ENCODE peak calls at places on chromosomes 16 and 17, in ten cellular contexts. V is epithelial cell of proximal tubule, Y is ovary, P is psoas muscle, Q is BE2C, A is heart left ventricle, F is fibroblast of the aortic adventitia, X is endodermal cell, T is sigmoid colon, R is neural progenitor cell. L is an unnamed sample.
A peak's percentile ranks its signal among the peaks of the same experiment; 100 is the strongest.

GRCh38 chr17:70562137-70562536 is 392.8 kb downstream of the KCNJ2 start:
- DNase-seq in V (no peak), Y (no peak), P (no peak), Q (no peak), A (no peak), F (no peak), X (no peak), T (no peak), R (no peak), L (no peak)

GRCh38 chr16:27240948-27241531 is 27.5 kb downstream of the NSMCE1 start:
- DNase-seq in V (no peak), Y (no peak), P (no peak), Q (no peak), A (no peak), F (peak; percentile 56), X (peak; percentile 34), T (peak; percentile 59), R (no peak), L (peak; percentile 38)

GRCh38 chr16:30605148-30605547 is 5.0 kb downstream of the ZNF689 start:
- DNase-seq in V (no peak), Y (no peak), P (no peak), Q (no peak), A (no peak), F (no peak), X (no peak), T (no peak), R (no peak), L (no peak)

GRCh38 chr17:77453613-77454559 is 313.1 kb downstream of the SEC14L1 start:
- DNase-seq in V (no peak), Y (no peak), P (no peak), Q (no peak), A (no peak), F (no peak), X (no peak), T (no peak), R (no peak), L (no peak)

GRCh38 chr16:66357523-66357928 is 9.0 kb upstream of the CDH5 start:
- DNase-seq in V (peak; percentile 18), Y (peak; percentile 40), P (no peak), Q (peak; percentile 59), A (peak; percentile 72), F (peak; percentile 91), X (peak; percentile 86), T (peak; percentile 75), R (peak; percentile 75), L (no peak)

GRCh38 chr17:66491213-66491612 is 188.8 kb downstream of the PRKCA start:
- DNase-seq in V (no peak), Y (no peak), P (no peak), Q (no peak), A (no peak), F (no peak), X (no peak), T (no peak), R (no peak), L (no peak)

GRCh38 chr16:6484931-6485330 is 847.7 kb upstream of the RBFOX1 start:
- DNase-seq in V (no peak), Y (no peak), P (no peak), Q (no peak), A (no peak), F (no peak), X (no peak), T (no peak), R (no peak), L (no peak)

GRCh38 chr17:42227849-42228696 is 33.8 kb upstream of the GHDC start:
- DNase-seq in V (no peak), Y (no peak), P (no peak), Q (no peak), A (no peak), F (peak; percentile 24), X (no peak), T (peak; percentile 2), R (no peak), L (no peak)

DNA sequence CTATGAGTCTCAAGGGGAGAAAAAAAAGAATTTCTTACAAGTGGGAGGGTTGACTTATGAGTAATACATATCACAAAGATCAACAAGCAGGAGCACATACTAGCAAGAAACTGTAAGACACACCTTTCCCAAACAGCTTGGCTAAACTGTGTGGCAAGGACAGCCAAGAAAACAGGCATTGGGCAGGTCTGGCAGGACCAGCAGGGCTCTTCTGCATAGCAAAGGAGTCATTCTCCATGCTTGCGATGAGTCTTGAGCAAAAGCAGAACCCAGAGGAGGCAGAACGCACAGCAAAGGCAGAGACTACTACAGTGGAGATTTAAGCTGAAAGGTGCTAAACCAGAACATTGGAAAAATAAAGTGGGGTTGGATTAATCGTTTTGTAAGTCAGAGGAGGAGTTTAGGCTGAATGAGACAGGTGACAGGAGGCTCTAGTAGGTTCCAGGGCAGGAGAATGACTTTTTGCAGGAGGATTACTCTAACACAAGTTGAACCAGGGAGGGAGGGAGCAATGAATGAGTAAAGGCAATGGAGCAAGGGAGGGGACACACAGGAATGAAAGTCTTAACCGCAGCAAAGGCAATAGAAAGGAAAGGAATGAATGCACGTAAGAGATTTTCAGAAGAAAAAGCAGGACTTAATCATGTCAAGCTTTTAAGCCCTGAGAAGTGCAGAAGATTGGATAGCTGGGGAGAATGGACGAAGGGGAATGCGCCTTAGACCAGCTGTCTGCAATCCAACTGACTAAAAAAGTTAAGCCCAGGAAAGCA is 2.7 kb downstream of the N4BP1 start:
- DNase-seq in V (no peak), Y (no peak), P (no peak), Q (no peak), A (no peak), F (peak; percentile 63), X (peak; percentile 60), T (no peak), R (peak; percentile 54), L (peak; percentile 64)
- H3K4me3 ChIP-seq in V (no peak overlapping the region), Y (no peak overlapping the region), P (peak overlapping the region; percentile 100), Q (no peak overlapping the region), A (no peak overlapping the region), F (peak overlapping the region; percentile 15), X (peak overlapping the region; percentile 83), T (no peak overlapping the region), R (peak overlapping the region; percentile 76), L (peak overlapping the region; percentile 98)

GRCh38 chr16:53043462-53043861 is 9.2 kb downstream of the CHD9NB start:
- DNase-seq in V (no peak), Y (peak; percentile 15), P (no peak), Q (no peak), A (no peak), F (peak; percentile 67), X (peak; percentile 69), T (no peak), R (peak; percentile 39), L (no peak)

GRCh38 chr16:53042235-53042645 is 10.5 kb downstream of the CHD9NB start:
- DNase-seq in V (no peak), Y (no peak), P (no peak), Q (no peak), A (no peak), F (no peak), X (no peak), T (no peak), R (no peak), L (no peak)

GRCh38 chr16:53040788-53041187 is 11.9 kb downstream of the CHD9NB start:
- DNase-seq in V (no peak), Y (no peak), P (no peak), Q (no peak), A (no peak), F (no peak), X (no peak), T (no peak), R (no peak), L (no peak)

GRCh38 chr16:53043986-53044571 is 8.6 kb downstream of the CHD9NB start:
- DNase-seq in V (peak; percentile 72), Y (no peak), P (no peak), Q (no peak), A (no peak), F (no peak), X (peak; percentile 97), T (no peak), R (peak; percentile 67), L (no peak)

DNA sequence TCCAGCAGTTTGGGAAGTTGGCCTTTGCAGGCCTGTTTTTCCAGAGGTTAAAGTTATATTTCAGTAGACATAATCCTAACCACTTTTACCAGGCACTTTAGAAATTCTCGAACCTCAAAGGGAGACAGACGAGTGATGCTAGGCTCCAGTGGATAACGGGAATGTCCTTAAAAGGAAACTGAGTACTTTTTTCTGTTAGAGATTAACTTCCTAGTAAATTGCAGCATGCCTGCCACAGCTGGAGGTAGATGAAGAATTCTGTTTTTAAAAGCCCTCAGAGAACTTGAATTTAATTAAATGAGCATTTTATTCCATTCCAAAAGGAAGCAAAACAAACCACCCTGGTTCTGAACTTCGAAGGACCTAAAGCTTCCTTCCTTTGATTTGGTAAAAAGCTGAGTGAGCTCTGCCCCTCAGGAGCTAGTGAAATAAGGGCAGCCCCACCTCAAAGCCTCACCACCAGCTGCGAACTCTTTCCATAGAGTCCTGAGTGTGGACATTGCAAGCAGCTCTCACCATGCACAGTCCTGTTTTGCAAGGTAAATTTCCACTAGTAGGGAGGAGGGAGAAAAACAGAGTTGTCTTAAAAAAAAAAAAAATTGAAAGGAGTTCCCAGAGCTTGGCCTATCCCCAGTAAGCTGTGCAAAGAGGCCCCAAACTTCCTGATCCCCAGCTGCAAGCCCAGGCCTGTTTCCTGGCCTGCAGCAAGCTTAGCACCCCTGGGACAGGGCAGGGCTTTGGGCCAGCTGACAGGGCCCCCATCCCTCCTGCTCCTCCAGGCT is 11.3 kb downstream of the CHD9NB start:
- DNase-seq in V (peak; percentile 63), Y (peak; percentile 42), P (peak; percentile 92), Q (peak; percentile 31), A (peak; percentile 88), F (peak; percentile 86), X (peak; percentile 68), T (peak; percentile 87), R (peak; percentile 40), L (no peak)
- H3K4me3 ChIP-seq in V (peak overlapping the region; percentile 17), Y (no peak overlapping the region), P (peak overlapping the region; percentile 15), Q (no peak overlapping the region), A (peak overlapping the region; percentile 30), F (no peak overlapping the region), X (peak overlapping the region; percentile 82), T (no peak overlapping the region), R (peak overlapping the region; percentile 54), L (no peak overlapping the region)

GRCh38 chr17:75109047-75109406 is 742 bp upstream of the ARMC7 start:
- DNase-seq in V (no peak), Y (no peak), P (no peak), Q (no peak), A (no peak), F (no peak), X (peak; percentile 85), T (no peak), R (peak; percentile 50), L (no peak)
- H3K4me3 ChIP-seq in V (peak overlapping the region; percentile 71), Y (peak overlapping the region; percentile 72), P (peak overlapping the region; percentile 88), Q (peak overlapping the region; percentile 87), A (peak overlapping the region; percentile 95), F (peak overlapping the region; percentile 91), X (peak overlapping the region; percentile 91), T (peak overlapping the region; percentile 86), R (peak overlapping the region; percentile 81), L (peak overlapping the region; percentile 96)

DNA sequence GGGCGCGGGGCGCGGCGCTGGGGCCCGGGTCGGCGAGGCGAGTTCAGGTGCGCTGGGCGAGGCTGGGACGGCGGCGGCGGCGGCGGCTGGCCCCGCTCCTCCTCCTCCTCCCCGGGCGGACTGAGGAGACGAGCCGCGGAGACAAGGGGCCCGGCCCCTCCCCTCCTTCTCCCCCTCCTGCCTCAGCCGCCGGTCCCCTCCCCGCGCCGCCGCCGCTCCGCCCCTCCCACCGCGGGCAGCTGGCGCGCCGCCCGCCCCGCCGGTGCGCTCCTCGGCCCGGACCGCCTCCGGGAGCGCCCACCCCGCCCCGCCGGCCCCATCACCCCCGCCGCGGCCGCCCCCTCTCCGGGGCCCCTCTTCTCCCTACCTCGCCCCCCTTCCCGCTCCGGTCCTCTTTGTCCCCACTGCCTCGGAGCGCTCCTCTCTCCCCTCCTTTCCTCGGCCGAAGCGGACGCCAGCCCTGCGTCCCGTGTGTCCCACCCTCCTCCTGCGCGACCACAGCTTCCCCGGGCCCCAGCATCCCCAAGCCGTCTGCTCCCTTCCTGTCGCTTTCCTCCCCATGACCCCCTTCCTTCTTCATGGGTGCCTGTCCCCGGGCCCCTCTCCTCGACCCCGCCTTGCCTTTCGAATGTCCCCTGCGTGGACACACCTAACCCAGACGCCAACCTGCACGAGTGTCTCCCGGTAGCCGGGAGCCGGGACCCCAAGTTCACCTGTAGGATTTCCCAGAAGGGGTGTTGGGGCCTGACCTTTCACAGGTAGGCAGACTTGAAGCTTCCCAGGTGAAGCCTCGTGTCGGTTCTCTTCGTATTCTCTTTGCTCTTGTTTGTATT is at the start of gene TOX3:
- DNase-seq in V (no peak), Y (no peak), P (no peak), Q (peak; percentile 42), A (no peak), F (no peak), X (peak; percentile 81), T (no peak), R (peak; percentile 92), L (no peak)
- H3K4me3 ChIP-seq in V (peak within 1 kb of the TSS; percentile 80), Y (peak within 1 kb of the TSS; percentile 29), P (peak within 1 kb of the TSS; percentile 44), Q (peak within 1 kb of the TSS; percentile 62), A (peak within 1 kb of the TSS; percentile 44), F (no peak within 1 kb of the TSS), X (peak within 1 kb of the TSS; percentile 90), T (peak within 1 kb of the TSS; percentile 47), R (peak within 1 kb of the TSS; percentile 86), L (peak within 1 kb of the TSS; percentile 48)

L was measured in lower lobe of right lung.